ENCODE peak calls at places on chromosomes 12 and 14, in four cellular contexts. One of them, this sample, is unnamed.

GRCh38 chr12:103737881-103738280 is 103.2 kb downstream of the NT5DC3 start:
- DNase-seq in GM12878: no peak
- DNase-seq in HCT116: no peak
- DNase-seq in HepG2: no peak
- DNase-seq in this sample: no peak

GRCh38 chr12:48997719-48998496 is 1.3 kb downstream of the DDN start:
- DNase-seq in GM12878: no peak
- DNase-seq in HCT116: no peak
- DNase-seq in HepG2: no peak
- DNase-seq in this sample: no peak

GRCh38 chr12:131264625-131265024 is 310.9 kb downstream of the ADGRD1 start:
- DNase-seq in GM12878: no peak
- DNase-seq in HCT116: no peak
- DNase-seq in HepG2: no peak
- DNase-seq in this sample: peak; percentile 12

GRCh38 chr12:52038447-52038846 is 12.8 kb upstream of the NR4A1 start:
- DNase-seq in GM12878: no peak
- DNase-seq in HCT116: no peak
- DNase-seq in HepG2: no peak
- DNase-seq in this sample: no peak

GRCh38 chr12:13000935-13001724 is 1.1 kb upstream of the HEBP1 start:
- DNase-seq in GM12878: no peak
- DNase-seq in HCT116: peak; percentile 18
- DNase-seq in HepG2: peak; percentile 23
- DNase-seq in this sample: peak; percentile 47

GRCh38 chr14:22623047-22623446 is 21.1 kb downstream of the OR6J1 start:
- DNase-seq in GM12878: no peak
- DNase-seq in HCT116: no peak
- DNase-seq in HepG2: no peak
- DNase-seq in this sample: no peak

GRCh38 chr12:131432532-131433260 is 278.2 kb upstream of the SFSWAP start:
- DNase-seq in GM12878: peak; percentile 62
- DNase-seq in HCT116: no peak
- DNase-seq in HepG2: no peak
- DNase-seq in this sample: no peak

GRCh38 chr14:81562818-81563217 is 29.2 kb upstream of the SEL1L start:
- DNase-seq in GM12878: no peak
- DNase-seq in HCT116: no peak
- DNase-seq in HepG2: no peak
- DNase-seq in this sample: no peak

GRCh38 chr14:56299306-56299984 is 181.2 kb downstream of the PELI2 start:
- DNase-seq in GM12878: no peak
- DNase-seq in HCT116: no peak
- DNase-seq in HepG2: no peak
- DNase-seq in this sample: no peak

GRCh38 chr12:120583478-120584030 is 2.4 kb upstream of the POP5 start:
- DNase-seq in GM12878: no peak
- DNase-seq in HCT116: peak; percentile 34
- DNase-seq in HepG2: peak; percentile 54
- DNase-seq in this sample: peak; percentile 73

GRCh38 chr14:68975667-68976066 is 3.4 kb downstream of the ACTN1 start:
- DNase-seq in GM12878: no peak
- DNase-seq in HCT116: no peak
- DNase-seq in HepG2: no peak
- DNase-seq in this sample: no peak

GRCh38 chr14:87081004-87081403 is 912.0 kb downstream of the GALC start:
- DNase-seq in GM12878: no peak
- DNase-seq in HCT116: no peak
- DNase-seq in HepG2: no peak
- DNase-seq in this sample: no peak

GRCh38 chr14:65991124-65991523 is 495.0 kb upstream of the CCDC196 start:
- DNase-seq in GM12878: no peak
- DNase-seq in HCT116: no peak
- DNase-seq in HepG2: no peak
- DNase-seq in this sample: no peak

DNA sequence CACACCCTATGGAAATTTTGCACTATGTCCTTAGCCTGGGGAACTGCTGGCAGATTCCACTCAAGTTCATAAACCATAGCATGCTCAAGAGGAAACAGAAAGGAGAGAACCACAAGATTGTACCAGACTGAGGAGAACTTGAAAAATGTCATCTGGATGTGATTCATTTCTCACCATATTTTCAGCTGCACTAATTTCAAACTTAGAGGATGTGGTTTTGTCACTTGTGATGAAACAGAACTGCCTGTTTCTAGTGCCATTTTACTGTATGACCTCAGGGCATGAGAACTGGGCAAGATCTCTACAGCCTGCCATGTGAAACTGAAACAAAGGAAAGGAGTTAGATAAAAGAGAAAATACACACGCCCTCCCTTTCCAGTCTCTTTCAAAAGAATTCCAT is 1493.1 kb upstream of the FLRT2 start:
- DNase-seq in GM12878: peak; percentile 3
- DNase-seq in HCT116: no peak
- DNase-seq in HepG2: no peak
- DNase-seq in this sample: no peak
- TF ChIP-seq JUND in GM12878: no peak
- TF ChIP-seq JUND in HCT116: no peak
- TF ChIP-seq JUND in HepG2: no peak
- TF ChIP-seq JUND in this sample: no peak

DNA sequence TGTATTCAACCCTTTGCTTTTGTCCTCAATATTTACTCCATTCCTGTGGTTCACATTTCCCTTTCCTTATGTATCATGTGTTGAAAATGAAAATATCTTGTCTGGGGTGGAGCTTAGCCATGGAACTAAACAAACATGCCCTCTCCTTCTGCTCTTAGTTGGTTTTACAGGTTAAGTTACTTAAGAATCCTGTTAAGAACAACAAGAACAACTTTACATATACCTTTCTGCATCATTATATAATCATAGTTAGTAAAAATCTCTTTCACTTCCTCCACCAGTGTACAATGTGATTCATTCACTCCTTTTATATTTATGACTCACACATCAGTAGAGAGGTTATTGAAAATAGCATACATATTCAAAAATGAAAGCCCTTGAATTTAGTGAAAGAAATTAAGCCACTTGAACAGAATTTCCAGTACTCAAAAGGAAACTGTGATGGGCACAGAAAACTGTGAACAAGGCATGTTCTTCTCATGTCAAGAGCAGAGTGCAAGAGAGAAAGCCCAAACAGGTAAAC is 307.7 kb downstream of the CCDC91 start:
- DNase-seq in GM12878: peak; percentile 21
- DNase-seq in HCT116: peak; percentile 7
- DNase-seq in HepG2: no peak
- DNase-seq in this sample: peak; percentile 66
- TF ChIP-seq JUND in GM12878: no peak
- TF ChIP-seq JUND in HCT116: peak; percentile 52
- TF ChIP-seq JUND in HepG2: no peak
- TF ChIP-seq JUND in this sample: no peak

GRCh38 chr14:24441904-24442239 is 704 bp downstream of the SDR39U1 start:
- DNase-seq in GM12878: no peak
- DNase-seq in HCT116: no peak
- DNase-seq in HepG2: no peak
- DNase-seq in this sample: peak; percentile 38

GRCh38 chr14:24443053-24443683 is 592 bp upstream of the SDR39U1 start:
- DNase-seq in GM12878: no peak
- DNase-seq in HCT116: no peak
- DNase-seq in HepG2: no peak
- DNase-seq in this sample: no peak

GRCh38 chr14:24440606-24441399 is 1.8 kb downstream of the SDR39U1 start:
- DNase-seq in GM12878: no peak
- DNase-seq in HCT116: no peak
- DNase-seq in HepG2: no peak
- DNase-seq in this sample: no peak

GRCh38 chr14:24441485-24441884 is 1.1 kb downstream of the SDR39U1 start:
- DNase-seq in GM12878: no peak
- DNase-seq in HCT116: no peak
- DNase-seq in HepG2: no peak
- DNase-seq in this sample: no peak

DNA sequence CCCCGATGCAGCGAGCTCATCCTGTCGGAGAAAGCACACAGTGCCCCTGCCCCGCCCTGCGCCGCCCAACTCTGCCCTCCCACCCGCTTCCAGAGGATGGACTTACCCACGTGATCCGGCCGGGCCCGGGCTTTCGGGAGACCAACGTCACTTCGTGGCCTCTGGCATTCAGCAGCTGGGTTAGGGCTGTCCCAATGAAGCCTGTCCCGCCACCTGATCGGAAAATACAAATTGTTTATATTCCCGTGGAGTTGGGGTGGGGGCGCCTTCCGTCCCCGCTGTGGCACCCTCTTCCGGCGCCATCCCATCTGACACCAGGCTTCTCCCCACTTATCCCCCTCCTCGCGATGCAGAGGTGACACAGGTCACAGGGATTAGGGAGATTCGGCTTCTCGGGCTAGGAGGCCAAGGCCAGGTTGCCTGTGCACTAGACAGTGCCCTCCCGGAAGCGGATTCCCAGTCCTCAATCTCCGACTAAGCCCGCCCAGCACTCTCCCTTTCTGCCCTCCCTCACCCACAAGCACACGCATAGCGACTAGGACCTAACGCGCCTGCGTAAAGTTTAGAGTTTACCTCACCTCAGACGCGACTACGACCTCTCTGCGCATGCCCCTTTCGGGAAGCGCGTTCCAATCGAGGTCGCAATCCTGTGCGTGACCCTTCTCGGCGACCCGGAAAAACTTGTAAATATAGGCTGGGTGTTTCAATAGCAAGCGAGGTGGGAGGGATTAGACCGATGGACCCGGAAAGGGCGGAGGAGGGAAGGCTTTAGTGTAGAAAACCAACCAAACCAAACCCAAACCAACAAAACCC is at the start of gene SDR39U1:
- DNase-seq in GM12878: peak; percentile 99
- DNase-seq in HCT116: peak; percentile 97
- DNase-seq in HepG2: peak; percentile 100
- DNase-seq in this sample: peak; percentile 81
- TF ChIP-seq JUND in GM12878: no peak
- TF ChIP-seq JUND in HCT116: no peak
- TF ChIP-seq JUND in HepG2: peak; percentile 34
- TF ChIP-seq JUND in this sample: no peak

GRCh38 chr12:108214486-108214885 is 85.4 kb downstream of the WSCD2 start:
- DNase-seq in GM12878: no peak
- DNase-seq in HCT116: no peak
- DNase-seq in HepG2: peak; percentile 3
- DNase-seq in this sample: peak; percentile 65
- TF ChIP-seq JUND in GM12878: no peak
- TF ChIP-seq JUND in HCT116: no peak
- TF ChIP-seq JUND in HepG2: no peak
- TF ChIP-seq JUND in this sample: no peak

GRCh38 chr12:2336409-2336829 is 283.6 kb downstream of the CACNA1C start:
- DNase-seq in GM12878: peak; percentile 85
- DNase-seq in HCT116: peak; percentile 75
- DNase-seq in HepG2: no peak
- DNase-seq in this sample: no peak
- TF ChIP-seq JUND in GM12878: no peak
- TF ChIP-seq JUND in HCT116: peak; percentile 89
- TF ChIP-seq JUND in HepG2: no peak
- TF ChIP-seq JUND in this sample: no peak

DNA sequence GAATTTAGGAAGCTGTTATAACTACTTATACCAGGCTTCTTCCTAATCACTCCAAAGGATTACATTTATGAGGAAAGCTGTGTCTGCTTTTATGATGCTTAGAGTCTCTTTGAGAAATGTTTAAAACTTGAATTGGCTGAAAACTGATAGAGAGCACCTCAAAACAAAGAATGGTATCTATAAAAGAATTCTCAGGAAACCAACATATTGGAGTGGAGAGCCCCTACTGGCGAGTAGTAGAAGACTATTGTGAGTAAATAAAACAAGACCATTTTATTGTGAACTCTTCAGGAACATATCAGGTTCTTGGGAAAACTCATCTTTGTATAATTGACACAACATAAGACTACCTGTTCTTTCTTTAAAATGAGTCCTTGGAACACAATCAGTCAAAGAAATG is 578.6 kb downstream of the RERGL start:
- DNase-seq in GM12878: no peak
- DNase-seq in HCT116: no peak
- DNase-seq in HepG2: no peak
- DNase-seq in this sample: peak; percentile 8
- TF ChIP-seq JUND in GM12878: no peak
- TF ChIP-seq JUND in HCT116: no peak
- TF ChIP-seq JUND in HepG2: no peak
- TF ChIP-seq JUND in this sample: no peak

DNA sequence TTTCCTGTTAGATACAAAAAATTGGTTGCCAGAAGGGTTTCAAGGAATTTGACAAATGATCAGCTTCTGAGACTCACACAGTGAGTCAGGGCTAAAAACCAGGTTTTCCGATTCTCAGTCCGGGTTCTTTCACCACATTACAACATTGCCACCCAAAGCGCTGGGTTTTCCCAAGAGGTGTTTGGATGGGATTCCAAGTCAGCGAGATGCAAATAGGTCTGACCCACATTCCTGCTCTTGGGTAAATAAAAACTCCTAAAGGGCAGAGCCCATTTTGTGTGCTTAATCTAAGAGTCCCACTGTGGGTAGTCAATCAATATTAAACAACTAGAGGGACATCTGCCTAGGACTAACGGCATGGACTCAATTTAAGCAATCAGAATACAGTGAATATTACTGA is 5.4 kb upstream of the RIC8B start:
- DNase-seq in GM12878: no peak
- DNase-seq in HCT116: no peak
- DNase-seq in HepG2: peak; percentile 66
- DNase-seq in this sample: peak; percentile 51
- TF ChIP-seq JUND in GM12878: no peak
- TF ChIP-seq JUND in HCT116: no peak
- TF ChIP-seq JUND in HepG2: no peak
- TF ChIP-seq JUND in this sample: no peak

This sample was measured in T47D.